ENCODE peak calls at places on chromosome 1, in six cellular contexts. Y is GM23248, K is heart right ventricle, X is A549, F is endodermal cell, J is SJCRH30. G is an unnamed sample.

GRCh38 chr1:46301406-46302090 is 1.9 kb downstream of the LRRC41 start:
- DNase-seq in K (peak), Y (peak), J (peak), X (no peak), F (peak), G (peak)

GRCh38 chr1:243253211-243253926 is 1.7 kb downstream of the CEP170 start:
- DNase-seq in K (no peak), X (no peak), Y (peak), J (no peak), F (no peak), G (no peak)

GRCh38 chr1:210234254-210234747 is 1.7 kb downstream of the SERTAD4 start:
- DNase-seq in K (no peak), J (no peak), Y (no peak), F (peak), X (no peak), G (no peak)

GRCh38 chr1:177255411-177255810 is 84.7 kb downstream of the BRINP2 start:
- DNase-seq in X (no peak), K (no peak), J (peak), Y (peak), F (no peak), G (no peak)

GRCh38 chr1:212667223-212668139 is 32.2 kb downstream of the BATF3 start:
- DNase-seq in X (peak), F (peak), K (peak), J (peak), Y (peak), G (peak)

GRCh38 chr1:177440821-177441220 is 270.1 kb downstream of the BRINP2 start:
- DNase-seq in X (no peak), K (no peak), J (no peak), Y (no peak), F (no peak), G (no peak)

GRCh38 chr1:167227934-167228378 is 7.3 kb downstream of the POU2F1 start:
- DNase-seq in J (no peak), Y (peak), X (no peak), F (no peak), K (no peak), G (no peak)

GRCh38 chr1:165858364-165858823 is 31.0 kb downstream of the UCK2 start:
- DNase-seq in X (no peak), J (peak), Y (no peak), F (no peak), K (peak), G (no peak)

GRCh38 chr1:205199090-205199930 is 12.2 kb downstream of the DSTYK start:
- DNase-seq in J (no peak), X (no peak), Y (peak), K (no peak), F (no peak), G (no peak)

GRCh38 chr1:91651671-91652071 is 151.0 kb downstream of the CDC7 start:
- DNase-seq in Y (peak), F (peak), X (no peak), J (peak), K (peak), G (peak)

GRCh38 chr1:87428351-87428750 is 99.7 kb downstream of the LMO4 start:
- DNase-seq in F (no peak), Y (no peak), J (no peak), K (no peak), X (no peak), G (no peak)

GRCh38 chr1:38085666-38086305 is 39.2 kb upstream of the POU3F1 start:
- DNase-seq in K (no peak), F (no peak), Y (no peak), X (no peak), J (peak), G (no peak)

GRCh38 chr1:51295926-51296325 is 34.4 kb downstream of the TTC39A start:
- DNase-seq in J (no peak), X (no peak), K (no peak), F (no peak), Y (no peak), G (no peak)

GRCh38 chr1:238252033-238252802 is 361.5 kb upstream of the ZP4 start:
- DNase-seq in K (peak), Y (peak), F (peak), X (peak), J (peak), G (peak)

GRCh38 chr1:64171797-64172281 is 31.6 kb upstream of the UBE2U start:
- DNase-seq in Y (peak), X (peak), J (no peak), K (no peak), F (no peak), G (no peak)

GRCh38 chr1:202571719-202572339 is 138.4 kb downstream of the SYT2 start:
- DNase-seq in K (no peak), X (peak), Y (peak), J (no peak), F (peak), G (no peak)

GRCh38 chr1:197994907-197995407 is 77.8 kb downstream of the LHX9 start:
- DNase-seq in J (no peak), X (peak), Y (no peak), K (no peak), F (no peak), G (no peak)

GRCh38 chr1:82091274-82091673 is 290.5 kb downstream of the ADGRL2 start:
- DNase-seq in F (no peak), X (no peak), Y (no peak), J (no peak), K (no peak), G (no peak)

GRCh38 chr1:43172532-43172972 is 422 bp downstream of the CFAP57 start:
- DNase-seq in F (peak), J (peak), Y (peak), X (peak), K (peak), G (peak)
- H3K27ac ChIP-seq in F (peak), J (no peak), Y (peak), X (peak), K (no peak), G (no peak)

DNA sequence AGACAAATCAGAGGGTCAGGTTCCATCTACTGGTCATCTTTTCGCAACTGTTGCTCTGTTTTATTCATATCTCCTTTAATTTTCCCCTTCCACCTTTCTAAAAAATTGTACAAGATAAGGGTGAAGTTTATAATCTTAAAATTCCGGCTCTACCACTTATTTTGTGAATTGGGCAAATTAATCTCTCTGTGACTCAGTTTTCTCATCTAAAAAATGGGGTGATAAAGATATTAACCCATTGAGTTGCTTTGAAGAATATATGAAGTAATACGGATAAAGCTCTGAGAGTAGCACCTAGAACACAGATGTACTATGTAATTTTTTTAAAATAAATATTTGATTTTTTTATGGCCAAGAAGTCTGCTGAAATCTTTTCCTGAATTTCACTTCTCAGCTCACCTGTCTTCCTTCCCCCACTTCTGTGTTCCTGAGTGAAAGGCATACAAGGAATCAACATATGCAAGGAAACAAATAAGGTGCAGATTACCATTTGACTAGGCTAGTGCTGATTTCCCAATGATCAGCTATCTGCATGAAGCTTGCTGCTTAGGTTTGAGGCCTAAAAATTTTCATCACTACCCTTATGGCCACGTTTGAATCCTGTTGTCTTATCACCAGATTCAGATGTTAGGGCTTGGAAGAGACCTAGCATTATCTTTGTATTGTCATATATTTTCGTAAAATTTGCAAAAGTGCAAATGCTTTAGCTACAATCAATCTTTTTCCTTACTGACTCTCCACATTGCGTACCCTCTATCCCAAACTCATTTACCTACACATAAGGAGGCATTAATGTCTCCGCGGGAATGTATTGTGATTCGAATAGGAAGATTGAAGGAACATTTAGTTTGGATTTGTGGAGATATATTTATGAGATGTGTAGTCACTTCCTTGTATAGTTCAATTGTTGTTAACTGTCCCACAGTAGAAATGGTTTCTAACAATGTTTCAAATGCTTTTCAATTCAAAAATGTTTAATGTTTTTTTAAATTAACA is 718.3 kb upstream of the PTBP2 start:
- DNase-seq in K (no peak), J (no peak), Y (no peak), X (no peak), F (no peak), G (no peak)
- H3K4me3 ChIP-seq in K (no peak), J (no peak), Y (no peak), X (no peak), F (no peak), G (no peak)

DNA sequence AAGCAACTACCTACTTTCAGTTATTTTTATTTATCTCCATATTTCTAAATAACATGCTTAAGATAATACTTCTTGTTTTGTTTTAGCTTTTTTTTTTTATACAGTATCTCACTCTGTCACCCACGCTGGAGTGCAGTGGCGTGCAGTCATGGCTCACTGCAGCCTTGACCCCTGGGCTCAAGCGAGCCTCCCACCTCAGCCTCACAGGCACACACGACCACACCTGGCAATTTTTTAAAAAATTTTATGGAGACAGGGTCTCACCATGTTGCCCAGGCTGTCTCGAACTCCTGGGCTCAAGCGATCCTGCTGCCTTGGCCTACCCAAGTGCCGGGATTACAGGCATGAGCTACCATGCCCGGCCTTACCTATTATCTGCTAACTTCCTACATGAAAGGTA is 20.6 kb downstream of the TUT4 start:
- DNase-seq in J (no peak), Y (no peak), K (no peak), F (no peak), X (no peak), G (no peak)
- H3K27ac ChIP-seq in J (no peak), Y (no peak), K (no peak), F (no peak), X (no peak), G (no peak)

GRCh38 chr1:2381741-2382620 is 9.4 kb downstream of the MORN1 start:
- DNase-seq in X (peak), Y (peak), K (peak), F (peak), J (peak), G (peak)

GRCh38 chr1:2383576-2383975 is 7.8 kb downstream of the MORN1 start:
- DNase-seq in F (no peak), J (no peak), K (no peak), X (no peak), Y (no peak), G (no peak)

GRCh38 chr1:2380816-2381591 is 10.3 kb downstream of the MORN1 start:
- DNase-seq in J (no peak), X (no peak), F (no peak), K (no peak), Y (no peak), G (peak)

GRCh38 chr1:2384130-2384860 is 7.1 kb downstream of the MORN1 start:
- DNase-seq in Y (no peak), X (no peak), J (no peak), F (no peak), K (no peak), G (no peak)

GRCh38 chr1:2382621-2383361 is 8.6 kb downstream of the MORN1 start:
- DNase-seq in J (peak), K (no peak), X (peak), Y (peak), F (peak), G (peak)
- H3K4me3 ChIP-seq in J (no peak), K (no peak), X (no peak), Y (no peak), F (no peak), G (no peak)

GRCh38 chr1:32361674-32362473 is 411 bp downstream of the FAM229A start:
- DNase-seq in F (peak), X (no peak), K (peak), Y (peak), J (no peak), G (peak)

GRCh38 chr1:32361308-32361673 is 994 bp downstream of the FAM229A start:
- DNase-seq in Y (peak), J (no peak), X (no peak), F (no peak), K (no peak), G (peak)

GRCh38 chr1:32363713-32364112 is 1.4 kb downstream of the TSSK3 start:
- DNase-seq in F (no peak), Y (no peak), K (no peak), J (no peak), X (no peak), G (no peak)

GRCh38 chr1:32364836-32365235 is 2.5 kb downstream of the TSSK3 start:
- DNase-seq in F (no peak), Y (no peak), J (no peak), X (no peak), K (no peak), G (no peak)

DNA sequence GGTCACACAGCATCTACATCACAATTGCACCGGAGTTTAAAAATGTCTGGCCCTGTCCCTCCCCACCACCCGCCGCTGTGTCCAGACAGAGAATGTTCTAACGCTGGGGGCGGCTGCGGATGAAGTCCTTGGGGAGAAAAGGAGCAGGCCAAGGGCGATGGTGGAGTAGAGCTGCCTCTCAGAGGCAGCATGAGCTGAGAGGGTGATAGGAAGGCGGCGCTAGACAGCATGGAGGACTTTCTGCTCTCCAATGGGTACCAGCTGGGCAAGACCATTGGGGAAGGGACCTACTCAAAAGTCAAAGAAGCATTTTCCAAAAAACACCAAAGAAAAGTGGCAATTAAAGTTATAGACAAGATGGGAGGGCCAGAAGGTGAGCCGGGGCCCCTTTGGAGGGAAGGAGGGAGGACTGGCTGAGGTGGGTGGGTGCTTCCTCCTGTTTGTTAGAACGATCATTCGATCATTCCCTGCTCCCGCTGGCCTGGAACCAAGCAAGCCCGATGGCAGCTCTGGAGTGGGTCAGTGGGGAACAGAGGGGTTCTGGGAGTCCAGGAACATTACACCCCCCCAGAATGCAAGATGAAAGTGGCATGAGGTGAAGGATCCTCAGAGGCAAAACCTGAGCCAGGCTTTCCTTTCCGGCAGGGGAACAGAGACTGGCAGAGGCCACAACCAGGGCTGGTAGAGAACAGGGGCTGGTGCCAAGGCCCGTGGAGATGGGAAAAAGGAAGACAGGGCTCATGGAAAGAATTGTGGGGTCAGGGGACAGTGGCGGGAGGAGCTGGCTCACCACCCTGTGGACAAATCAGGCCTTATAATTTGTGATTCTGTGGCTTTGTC is at the start of the genes FAM229A and TSSK3:
- DNase-seq in X (no peak), Y (no peak), K (no peak), F (peak), J (no peak), G (peak)
- H3K27ac ChIP-seq in X (no peak), Y (no peak), K (peak), F (no peak), J (no peak), G (peak)